ENCODE peak calls at places on chromosome 21, in four cellular contexts. J is CD8-positive, alpha-beta T cell; E is kidney; Y is neural progenitor cell. T is an unnamed sample.

GRCh38 chr21:34974162-34974981 is 74.7 kb downstream of the RUNX1 start:
- DNase-seq in J (peak; percentile 68), E (no peak), Y (no peak), T (no peak)

GRCh38 chr21:31564439-31564838 is 95.1 kb upstream of the SOD1 start:
- DNase-seq in J (no peak), E (no peak), Y (no peak), T (no peak)

GRCh38 chr21:16792155-16792554 is 720.7 kb upstream of the CXADR start:
- DNase-seq in J (no peak), E (no peak), Y (no peak), T (no peak)

GRCh38 chr21:16752109-16752508 is 760.7 kb upstream of the CXADR start:
- DNase-seq in J (no peak), E (no peak), Y (no peak), T (no peak)

GRCh38 chr21:33968082-33968997 is 52.7 kb upstream of the ATP5PO start:
- DNase-seq in J (peak; percentile 46), E (no peak), Y (peak; percentile 34), T (no peak)

GRCh38 chr21:40143822-40144525 is 276.7 kb downstream of the PCP4 start:
- DNase-seq in J (no peak), E (peak; percentile 69), Y (peak; percentile 77), T (no peak)

GRCh38 chr21:41638201-41638790 is 128.6 kb downstream of the RIPK4 start:
- DNase-seq in J (no peak), E (no peak), Y (no peak), T (no peak)

GRCh38 chr21:45550552-45551210 is 8.4 kb upstream of the SLC19A1 start:
- DNase-seq in J (no peak), E (peak; percentile 75), Y (no peak), T (peak; percentile 89)

GRCh38 chr21:46129846-46130651 is 25.3 kb downstream of the FTCD start:
- DNase-seq in J (no peak), E (peak; percentile 60), Y (no peak), T (peak; percentile 65)

GRCh38 chr21:31119199-31119598 is 80.9 kb upstream of the KRTAP19-8 start:
- DNase-seq in J (no peak), E (no peak), Y (no peak), T (no peak)

GRCh38 chr21:27250386-27250785 is 283.5 kb upstream of the ADAMTS5 start:
- DNase-seq in J (no peak), E (no peak), Y (no peak), T (no peak)

GRCh38 chr21:27244356-27244755 is 277.5 kb upstream of the ADAMTS5 start:
- DNase-seq in J (no peak), E (no peak), Y (no peak), T (no peak)

GRCh38 chr21:27244796-27245195 is 277.9 kb upstream of the ADAMTS5 start:
- DNase-seq in J (no peak), E (no peak), Y (no peak), T (no peak)

GRCh38 chr21:27248791-27249190 is 281.9 kb upstream of the ADAMTS5 start:
- DNase-seq in J (no peak), E (no peak), Y (no peak), T (no peak)

GRCh38 chr21:27246741-27247140 is 279.9 kb upstream of the ADAMTS5 start:
- DNase-seq in J (no peak), E (no peak), Y (no peak), T (no peak)
- H3K27ac ChIP-seq in J (no peak overlapping the region), E (no peak overlapping the region), Y (no peak overlapping the region), T (no peak overlapping the region)

GRCh38 chr21:44547656-44548331 is 3.5 kb downstream of the KRTAP10-2 start:
- DNase-seq in J (peak; percentile 76), E (no peak), Y (no peak), T (peak; percentile 58)
- H3K27ac ChIP-seq in J (peak overlapping the region; percentile 59), E (no peak overlapping the region), Y (no peak overlapping the region), T (no peak overlapping the region)

DNA sequence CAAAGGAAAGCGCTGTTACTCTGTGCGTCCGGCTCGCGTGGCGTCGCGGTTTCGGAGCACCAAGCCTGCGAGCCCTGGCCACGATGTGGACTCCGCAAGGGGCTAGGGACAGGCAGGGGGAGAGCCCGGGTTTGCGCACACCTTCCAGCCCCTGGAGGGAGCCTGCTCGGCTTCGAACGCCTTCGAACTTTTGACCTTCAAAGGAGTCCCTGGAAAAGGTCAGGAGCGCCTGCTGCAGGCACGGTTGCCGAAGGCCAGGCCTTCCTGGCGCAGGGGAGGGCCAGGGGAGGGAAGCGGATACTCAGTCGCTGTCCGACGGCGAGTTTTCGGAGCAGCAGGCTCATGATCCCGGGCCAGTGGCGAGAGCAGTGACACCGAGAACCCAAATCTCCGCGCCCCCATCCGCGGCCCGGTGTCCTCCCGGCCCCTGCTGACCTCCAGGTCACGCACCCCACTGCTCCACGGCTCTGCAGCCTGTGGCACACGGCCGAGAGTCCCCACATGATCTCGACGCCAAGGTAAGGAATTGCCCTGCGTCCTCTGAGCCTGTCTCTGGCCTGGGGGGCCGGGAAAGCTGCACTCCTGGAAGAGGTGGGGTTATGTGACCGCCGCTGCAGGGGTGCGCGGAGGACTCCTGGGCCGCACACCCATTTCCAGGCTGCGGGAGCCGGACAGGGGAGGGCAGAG is 1.3 kb upstream of the SIM2 start:
- DNase-seq in J (no peak), E (no peak), Y (peak; percentile 75), T (no peak)
- H3K27ac ChIP-seq in J (no peak overlapping the region), E (no peak overlapping the region), Y (no peak overlapping the region), T (no peak overlapping the region)

GRCh38 chr21:29359718-29360117 is 61.0 kb downstream of the BACH1 start:
- DNase-seq in J (no peak), E (no peak), Y (no peak), T (no peak)
- H3K27ac ChIP-seq in J (no peak overlapping the region), E (no peak overlapping the region), Y (no peak overlapping the region), T (no peak overlapping the region)

DNA sequence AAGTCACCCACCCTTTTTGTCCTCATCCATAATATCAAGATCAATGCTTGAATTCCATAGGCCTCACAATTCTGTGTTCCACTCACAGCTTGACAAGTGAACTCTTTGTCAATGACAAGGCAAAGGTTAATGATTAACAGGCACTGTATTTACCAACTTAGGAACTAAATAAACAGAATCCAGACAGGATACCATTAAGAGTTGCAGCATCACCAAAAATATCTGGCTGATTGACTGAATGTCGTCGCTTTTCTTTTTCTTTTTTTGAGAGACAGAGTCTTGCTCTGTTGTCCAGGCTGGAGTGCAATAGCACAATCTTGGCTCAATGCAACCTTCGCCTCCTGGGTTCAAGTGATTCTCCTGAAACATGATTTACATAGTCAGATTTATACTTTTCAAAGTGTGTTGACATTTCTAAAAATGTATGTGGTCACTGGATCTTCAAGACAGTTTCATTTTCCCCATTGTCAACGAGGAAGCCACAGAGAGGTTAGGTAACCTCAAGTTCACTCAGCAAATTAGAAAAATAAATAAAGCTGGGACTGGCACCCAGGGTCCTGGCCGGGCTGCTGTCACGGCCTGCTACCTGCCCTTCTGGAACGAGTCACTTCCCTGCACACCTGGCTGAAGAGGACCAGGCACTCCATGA is 81.0 kb downstream of the PDE9A start:
- DNase-seq in J (no peak), E (no peak), Y (no peak), T (no peak)
- H3K27ac ChIP-seq in J (no peak overlapping the region), E (peak overlapping the region; percentile 5), Y (no peak overlapping the region), T (no peak overlapping the region)

T was measured in spleen.